ENCODE peak calls at places on chromosomes 1 and 21, in six cellular contexts. L, N, R, C, I and Q are unnamed samples.

GRCh38 chr1:154998201-154998780 is 4.3 kb upstream of the ZBTB7B start:
- DNase-seq in L (no peak), N (no peak), R (no peak), C (no peak), I (no peak), Q (no peak)

GRCh38 chr1:169163059-169163458 is 56.6 kb downstream of the ATP1B1 start:
- DNase-seq in L (peak; percentile 47), N (no peak), R (no peak), C (no peak), I (no peak), Q (no peak)

GRCh38 chr1:161824618-161825017 is 58.5 kb downstream of the ATF6 start:
- DNase-seq in L (no peak), N (no peak), R (no peak), C (no peak), I (no peak), Q (no peak)

GRCh38 chr1:4171480-4172450 is 271.7 kb upstream of the C1orf174 start:
- DNase-seq in L (no peak), N (no peak), R (no peak), C (no peak), I (no peak), Q (no peak)

GRCh38 chr1:186519981-186520380 is 59.1 kb upstream of the PDC start:
- DNase-seq in L (no peak), N (no peak), R (peak; percentile 39), C (no peak), I (no peak), Q (no peak)

GRCh38 chr1:93751391-93752250 is 70.0 kb upstream of the BCAR3 start:
- DNase-seq in L (no peak), N (no peak), R (no peak), C (no peak), I (no peak), Q (no peak)

GRCh38 chr1:193458628-193459027 is 272.2 kb upstream of the B3GALT2 start:
- DNase-seq in L (no peak), N (no peak), R (no peak), C (no peak), I (no peak), Q (no peak)

GRCh38 chr1:154741747-154742495 is 128.2 kb downstream of the KCNN3 start:
- DNase-seq in L (peak; percentile 17), N (peak; percentile 28), R (no peak), C (peak; percentile 56), I (peak; percentile 63), Q (peak; percentile 83)

GRCh38 chr1:56129837-56130236 is 449.5 kb downstream of the PLPP3 start:
- DNase-seq in L (no peak), N (no peak), R (no peak), C (no peak), I (no peak), Q (no peak)

GRCh38 chr1:89203166-89203565 is 4.4 kb upstream of the GBP4 start:
- DNase-seq in L (no peak), N (no peak), R (no peak), C (no peak), I (no peak), Q (no peak)

GRCh38 chr21:46017148-46017547 is 35.6 kb downstream of the COL6A1 start:
- DNase-seq in L (no peak), N (no peak), R (no peak), C (no peak), I (no peak), Q (no peak)

GRCh38 chr21:46295177-46295711 is 9.1 kb downstream of the YBEY start:
- DNase-seq in L (no peak), N (peak; percentile 59), R (no peak), C (no peak), I (peak; percentile 39), Q (no peak)

GRCh38 chr1:69700770-69701169 is 133.0 kb downstream of the LRRC7 start:
- DNase-seq in L (peak; percentile 18), N (peak; percentile 44), R (peak; percentile 11), C (peak; percentile 2), I (peak; percentile 13), Q (peak; percentile 53)

DNA sequence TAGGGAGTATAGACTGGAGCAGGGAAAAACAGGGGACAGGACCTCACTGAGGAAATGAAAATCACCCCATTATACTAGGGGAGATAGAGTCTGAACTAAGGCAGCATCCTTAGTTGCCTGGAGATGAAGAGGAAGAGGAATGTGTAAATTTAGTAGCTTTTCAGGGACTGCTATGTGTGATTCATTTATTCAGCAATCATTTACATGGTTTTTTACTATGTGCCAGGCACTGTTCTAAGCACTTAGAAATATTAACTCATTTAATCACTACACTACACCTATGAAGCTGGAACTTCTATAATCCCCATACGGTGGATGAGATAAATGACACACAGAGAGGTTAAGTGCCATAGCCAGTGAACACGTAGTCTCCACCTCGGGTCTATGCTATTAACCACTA is 402.4 kb upstream of the NFIA start:
- DNase-seq in L (no peak), N (no peak), R (no peak), C (no peak), I (no peak), Q (no peak)
- TF ChIP-seq JUN in L (no peak), N (no peak), R (no peak), C (no peak), I (no peak), Q (no peak)

DNA sequence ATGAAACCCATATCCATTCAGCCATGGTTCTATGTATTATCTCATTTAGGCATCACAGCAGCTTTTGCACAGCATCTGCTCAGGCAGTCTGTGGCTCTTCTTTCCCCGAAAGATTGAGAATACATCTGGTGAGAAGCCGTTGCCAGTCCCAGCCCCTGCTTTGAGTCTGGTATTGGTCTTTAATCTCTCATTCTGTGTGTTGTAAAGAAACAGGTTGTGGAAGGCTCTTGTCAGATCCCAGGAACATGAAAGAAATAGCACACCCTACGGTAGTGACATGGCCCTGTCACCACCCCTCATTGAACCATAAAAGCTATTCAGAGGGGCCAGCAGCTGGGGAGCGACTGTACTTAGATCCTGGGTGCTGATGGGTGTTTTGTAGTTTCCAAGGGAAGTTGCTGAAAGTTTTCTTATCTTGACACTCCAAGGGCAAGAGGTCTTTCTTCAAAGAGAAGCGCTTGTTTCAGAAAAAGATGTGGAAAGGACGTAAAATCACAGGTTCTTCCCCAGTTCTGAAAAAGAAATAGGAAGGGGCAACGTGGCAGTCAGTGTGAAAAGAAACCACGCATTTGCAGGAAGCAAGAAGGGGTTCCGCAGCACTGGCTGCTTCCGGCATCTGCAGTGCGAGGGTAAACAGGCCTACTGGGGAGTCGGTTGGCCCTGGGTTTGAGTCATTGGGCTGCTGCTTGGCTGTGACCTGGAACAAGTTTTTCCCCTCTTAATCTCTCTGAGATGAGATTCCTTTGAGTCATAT is 145.0 kb downstream of the DHRS3 start:
- DNase-seq in L (no peak), N (peak; percentile 81), R (no peak), C (no peak), I (no peak), Q (no peak)
- TF ChIP-seq JUN in L (no peak), N (no peak), R (no peak), C (no peak), I (no peak), Q (no peak)

DNA sequence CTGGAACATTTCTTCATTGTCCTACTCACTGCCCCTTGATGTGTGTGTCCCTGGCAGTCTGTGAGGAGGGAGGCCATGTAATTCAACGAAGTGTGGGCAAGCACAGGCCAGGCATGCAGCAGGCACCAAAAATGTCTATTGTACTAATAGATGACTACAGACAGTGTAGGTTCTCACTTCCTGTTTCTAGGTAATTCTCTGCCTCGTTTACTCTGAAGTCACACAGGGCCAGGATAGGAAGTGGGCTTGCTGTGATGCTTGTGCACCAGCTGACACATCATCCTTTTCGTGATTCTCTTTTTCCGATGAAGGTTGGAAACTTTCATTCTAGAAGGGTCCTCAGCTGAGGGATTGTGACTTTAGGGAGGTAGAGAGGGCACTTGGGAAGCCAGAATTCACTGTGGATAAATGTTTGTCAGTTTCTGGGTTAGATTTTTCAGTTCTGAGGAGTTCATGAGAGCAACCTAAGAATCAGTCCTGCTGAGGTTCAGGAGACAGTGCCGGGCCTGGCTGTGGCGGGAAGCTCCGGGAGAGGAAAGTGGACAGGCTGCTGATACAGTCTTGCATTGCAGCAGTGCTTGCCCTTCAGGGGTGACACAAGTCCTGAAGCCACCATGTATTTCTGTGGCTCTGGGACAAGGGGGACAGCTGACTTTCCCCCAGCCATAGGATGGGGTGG is 4.3 kb upstream of the CSF1 start:
- DNase-seq in L (no peak), N (no peak), R (no peak), C (no peak), I (no peak), Q (no peak)
- TF ChIP-seq JUN in L (no peak), N (no peak), R (no peak), C (no peak), I (no peak), Q (no peak)

GRCh38 chr1:59732219-59732955 is 82.4 kb upstream of the HOOK1 start:
- DNase-seq in L (no peak), N (no peak), R (no peak), C (no peak), I (no peak), Q (no peak)
- TF ChIP-seq JUN in L (no peak), N (no peak), R (no peak), C (no peak), I (no peak), Q (no peak)

DNA sequence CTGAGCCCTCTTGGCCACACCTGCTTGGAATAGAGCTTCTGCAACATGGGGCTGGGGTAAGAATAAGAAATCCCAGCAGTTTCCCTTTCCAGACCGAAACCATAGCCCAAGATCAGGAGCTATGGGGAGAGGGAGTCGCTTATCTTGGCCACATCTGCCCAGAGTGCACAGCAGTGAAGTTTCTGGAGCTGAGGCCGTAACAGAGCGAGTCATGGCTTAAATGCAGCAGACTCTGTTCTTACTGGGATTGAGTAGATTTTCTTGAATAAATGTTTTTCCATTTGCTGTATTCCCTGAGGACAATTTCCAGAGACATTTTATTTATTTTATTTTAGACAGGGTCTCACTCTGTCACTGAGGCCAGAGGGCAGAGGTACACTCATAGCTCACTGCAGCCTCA is 33.5 kb downstream of the CFAP57 start:
- DNase-seq in L (no peak), N (no peak), R (peak; percentile 35), C (no peak), I (no peak), Q (no peak)
- TF ChIP-seq JUN in L (no peak), N (no peak), R (no peak), C (no peak), I (no peak), Q (no peak)